ENCODE peak calls at places on chromosomes 3 and 15, in four cellular contexts. One of them, this sample, is unnamed. For H3K27me3, H3K36me3 and H3K4me1, the result is how much of the 10 kb centered on the place peaks cover.

GRCh38 chr3:100120693-100121092 is 6.4 kb upstream of the FILIP1L start:
- DNase-seq in body of pancreas: no peak
- DNase-seq in IMR-90: no peak
- DNase-seq in sigmoid colon: no peak
- DNase-seq in this sample: no peak

GRCh38 chr15:34795267-34796081 is at the start of gene ACTC1:
- DNase-seq in body of pancreas: peak
- DNase-seq in IMR-90: peak
- DNase-seq in sigmoid colon: peak
- DNase-seq in this sample: no peak

GRCh38 chr3:147369671-147370123 is 36.6 kb downstream of the ZIC4 start:
- DNase-seq in body of pancreas: no peak
- DNase-seq in IMR-90: no peak
- DNase-seq in sigmoid colon: no peak
- DNase-seq in this sample: no peak

GRCh38 chr3:72996121-72996472 is 514 bp upstream of the PPP4R2 start:
- DNase-seq in body of pancreas: peak
- DNase-seq in IMR-90: no peak
- DNase-seq in sigmoid colon: peak
- DNase-seq in this sample: no peak

GRCh38 chr3:65939841-65940246 is 98.9 kb downstream of the MAGI1 start:
- DNase-seq in body of pancreas: no peak
- DNase-seq in IMR-90: no peak
- DNase-seq in sigmoid colon: no peak
- DNase-seq in this sample: no peak

GRCh38 chr3:123788706-123789105 is 95.4 kb downstream of the MYLK start:
- DNase-seq in body of pancreas: no peak
- DNase-seq in IMR-90: peak
- DNase-seq in sigmoid colon: no peak
- DNase-seq in this sample: no peak

GRCh38 chr3:8852511-8852910 is 83.1 kb upstream of the OXTR start:
- DNase-seq in body of pancreas: no peak
- DNase-seq in IMR-90: no peak
- DNase-seq in sigmoid colon: no peak
- DNase-seq in this sample: no peak

GRCh38 chr3:79286882-79287281 is 480.9 kb downstream of the ROBO1 start:
- DNase-seq in body of pancreas: no peak
- DNase-seq in IMR-90: peak
- DNase-seq in sigmoid colon: no peak
- DNase-seq in this sample: no peak

GRCh38 chr3:153911111-153911510 is 210.1 kb upstream of the ARHGEF26 start:
- DNase-seq in body of pancreas: no peak
- DNase-seq in IMR-90: no peak
- DNase-seq in sigmoid colon: no peak
- DNase-seq in this sample: no peak

GRCh38 chr3:12818273-12818672 is 21.8 kb downstream of the CAND2 start:
- DNase-seq in body of pancreas: no peak
- DNase-seq in IMR-90: no peak
- DNase-seq in sigmoid colon: no peak
- DNase-seq in this sample: no peak

GRCh38 chr3:42612147-42612680 is 11.7 kb downstream of the NKTR start:
- DNase-seq in body of pancreas: no peak
- DNase-seq in IMR-90: no peak
- DNase-seq in sigmoid colon: no peak
- DNase-seq in this sample: no peak

GRCh38 chr15:85723960-85724945 is 70.5 kb downstream of the KLHL25 start:
- DNase-seq in body of pancreas: no peak
- DNase-seq in IMR-90: no peak
- DNase-seq in sigmoid colon: no peak
- DNase-seq in this sample: no peak

GRCh38 chr3:159765025-159765859 is 223.4 kb upstream of the IL12A start:
- DNase-seq in body of pancreas: peak
- DNase-seq in IMR-90: peak
- DNase-seq in sigmoid colon: peak
- DNase-seq in this sample: peak

GRCh38 chr3:40847571-40847992 is 322.8 kb downstream of the ZNF621 start:
- DNase-seq in body of pancreas: no peak
- DNase-seq in IMR-90: no peak
- DNase-seq in sigmoid colon: no peak
- DNase-seq in this sample: no peak

GRCh38 chr3:71397046-71397445 is 186.5 kb downstream of the FOXP1 start:
- DNase-seq in body of pancreas: peak
- DNase-seq in IMR-90: peak
- DNase-seq in sigmoid colon: no peak
- DNase-seq in this sample: peak

GRCh38 chr3:10366681-10367101 is 45.8 kb upstream of the SEC13 start:
- DNase-seq in body of pancreas: no peak
- DNase-seq in IMR-90: peak
- DNase-seq in sigmoid colon: no peak
- DNase-seq in this sample: no peak

GRCh38 chr3:83224101-83224868 is 1462.8 kb upstream of the GBE1 start:
- DNase-seq in body of pancreas: no peak
- DNase-seq in IMR-90: no peak
- DNase-seq in sigmoid colon: no peak
- DNase-seq in this sample: no peak

GRCh38 chr3:124886168-124887051 is 755 bp downstream of the ITGB5 start:
- DNase-seq in body of pancreas: peak
- DNase-seq in IMR-90: peak
- DNase-seq in sigmoid colon: peak
- DNase-seq in this sample: peak

GRCh38 chr3:151300554-151300953 is 16.1 kb downstream of the GPR87 start:
- DNase-seq in body of pancreas: no peak
- DNase-seq in IMR-90: no peak
- DNase-seq in sigmoid colon: no peak
- DNase-seq in this sample: no peak

GRCh38 chr15:29526802-29527201 is 257.2 kb upstream of the NSMCE3 start:
- DNase-seq in body of pancreas: no peak
- DNase-seq in IMR-90: no peak
- DNase-seq in sigmoid colon: no peak
- DNase-seq in this sample: no peak

GRCh38 chr3:153667341-153667740 is 453.8 kb upstream of the ARHGEF26 start:
- DNase-seq in body of pancreas: no peak
- DNase-seq in IMR-90: peak
- DNase-seq in sigmoid colon: no peak
- DNase-seq in this sample: no peak

GRCh38 chr3:150407051-150407817 is 864 bp upstream of the TSC22D2 start:
- DNase-seq in body of pancreas: no peak
- DNase-seq in IMR-90: peak
- DNase-seq in sigmoid colon: no peak
- DNase-seq in this sample: no peak

GRCh38 chr15:36472672-36473071 is 106.8 kb upstream of the CDIN1 start:
- DNase-seq in body of pancreas: no peak
- DNase-seq in IMR-90: peak
- DNase-seq in sigmoid colon: no peak
- DNase-seq in this sample: no peak

GRCh38 chr15:70556376-70556775 is 207.0 kb downstream of the UACA start:
- DNase-seq in body of pancreas: no peak
- DNase-seq in IMR-90: no peak
- DNase-seq in sigmoid colon: no peak
- DNase-seq in this sample: no peak

GRCh38 chr15:32685576-32685975 is 32.2 kb upstream of the GREM1 start:
- DNase-seq in body of pancreas: no peak
- DNase-seq in IMR-90: peak
- DNase-seq in sigmoid colon: no peak
- DNase-seq in this sample: no peak

GRCh38 chr3:12222765-12223485 is 64.2 kb upstream of the TIMP4 start:
- DNase-seq in body of pancreas: no peak
- DNase-seq in IMR-90: peak
- DNase-seq in sigmoid colon: no peak
- DNase-seq in this sample: no peak

GRCh38 chr3:148466143-148466542 is 231.6 kb upstream of the AGTR1 start:
- DNase-seq in body of pancreas: no peak
- DNase-seq in IMR-90: peak
- DNase-seq in sigmoid colon: no peak
- DNase-seq in this sample: no peak

GRCh38 chr15:66611257-66612053 is 45.7 kb upstream of the LCTL start:
- DNase-seq in body of pancreas: peak
- DNase-seq in IMR-90: no peak
- DNase-seq in sigmoid colon: no peak
- DNase-seq in this sample: no peak

GRCh38 chr3:193974147-193974546 is 161.8 kb upstream of the HES1 start:
- DNase-seq in body of pancreas: no peak
- DNase-seq in IMR-90: peak
- DNase-seq in sigmoid colon: no peak
- DNase-seq in this sample: no peak

GRCh38 chr15:92801774-92802464 is 98.2 kb upstream of the CHD2 start:
- DNase-seq in body of pancreas: peak
- DNase-seq in IMR-90: peak
- DNase-seq in sigmoid colon: peak
- DNase-seq in this sample: no peak

GRCh38 chr15:59298255-59298856 is 74.3 kb downstream of the MYO1E start:
- DNase-seq in body of pancreas: no peak
- DNase-seq in IMR-90: peak
- DNase-seq in sigmoid colon: no peak
- DNase-seq in this sample: no peak

GRCh38 chr15:51751687-51752683 is 588 bp downstream of the TMOD2 start:
- DNase-seq in body of pancreas: peak
- DNase-seq in IMR-90: peak
- DNase-seq in sigmoid colon: peak
- DNase-seq in this sample: peak

GRCh38 chr15:51750942-51751686 is at the start of gene TMOD2:
- DNase-seq in body of pancreas: peak
- DNase-seq in IMR-90: peak
- DNase-seq in sigmoid colon: peak
- DNase-seq in this sample: peak

GRCh38 chr15:51752918-51753317 is 1.5 kb downstream of the TMOD2 start:
- DNase-seq in body of pancreas: no peak
- DNase-seq in IMR-90: no peak
- DNase-seq in sigmoid colon: no peak
- DNase-seq in this sample: no peak

GRCh38 chr15:51750186-51750585 is 1.2 kb upstream of the TMOD2 start:
- DNase-seq in body of pancreas: no peak
- DNase-seq in IMR-90: no peak
- DNase-seq in sigmoid colon: no peak
- DNase-seq in this sample: no peak

DNA sequence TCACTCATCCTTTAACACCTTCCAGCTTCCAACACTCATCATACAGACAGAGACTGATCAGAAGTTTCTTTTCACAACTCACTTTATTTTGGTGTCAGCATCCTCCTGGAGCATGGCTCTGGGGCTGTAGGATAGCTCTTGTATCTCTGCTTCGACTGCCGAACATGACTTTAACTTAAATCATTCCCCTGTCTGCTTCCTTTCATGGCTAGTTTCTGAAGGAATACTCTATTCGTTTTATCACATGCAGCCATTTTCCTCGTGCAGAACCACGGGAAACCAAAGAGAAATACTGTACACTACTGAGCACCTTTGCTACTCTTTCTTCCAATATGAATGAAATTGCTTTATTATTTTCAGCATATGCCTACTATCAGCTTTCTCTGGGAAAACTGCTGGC is 2.1 kb upstream of the TMOD2 start:
- DNase-seq in body of pancreas: no peak
- DNase-seq in IMR-90: no peak
- DNase-seq in sigmoid colon: no peak
- DNase-seq in this sample: no peak
- H3K27me3 ChIP-seq in body of pancreas: under half
- H3K27me3 ChIP-seq in IMR-90: under half
- H3K27me3 ChIP-seq in sigmoid colon: under half
- H3K27me3 ChIP-seq in this sample: under half

GRCh38 chr15:52369455-52369854 is 73.9 kb upstream of the MYO5C start:
- DNase-seq in body of pancreas: no peak
- DNase-seq in IMR-90: no peak
- DNase-seq in sigmoid colon: no peak
- DNase-seq in this sample: no peak
- H3K36me3 ChIP-seq in body of pancreas: under half
- H3K36me3 ChIP-seq in IMR-90: under half
- H3K36me3 ChIP-seq in sigmoid colon: under half
- H3K36me3 ChIP-seq in this sample: under half

GRCh38 chr15:78457101-78457500 is 19.1 kb downstream of the IREB2 start:
- DNase-seq in body of pancreas: no peak
- DNase-seq in IMR-90: peak
- DNase-seq in sigmoid colon: no peak
- DNase-seq in this sample: peak
- H3K4me1 ChIP-seq in body of pancreas: half or more
- H3K4me1 ChIP-seq in IMR-90: under half
- H3K4me1 ChIP-seq in sigmoid colon: half or more
- H3K4me1 ChIP-seq in this sample: half or more

DNA sequence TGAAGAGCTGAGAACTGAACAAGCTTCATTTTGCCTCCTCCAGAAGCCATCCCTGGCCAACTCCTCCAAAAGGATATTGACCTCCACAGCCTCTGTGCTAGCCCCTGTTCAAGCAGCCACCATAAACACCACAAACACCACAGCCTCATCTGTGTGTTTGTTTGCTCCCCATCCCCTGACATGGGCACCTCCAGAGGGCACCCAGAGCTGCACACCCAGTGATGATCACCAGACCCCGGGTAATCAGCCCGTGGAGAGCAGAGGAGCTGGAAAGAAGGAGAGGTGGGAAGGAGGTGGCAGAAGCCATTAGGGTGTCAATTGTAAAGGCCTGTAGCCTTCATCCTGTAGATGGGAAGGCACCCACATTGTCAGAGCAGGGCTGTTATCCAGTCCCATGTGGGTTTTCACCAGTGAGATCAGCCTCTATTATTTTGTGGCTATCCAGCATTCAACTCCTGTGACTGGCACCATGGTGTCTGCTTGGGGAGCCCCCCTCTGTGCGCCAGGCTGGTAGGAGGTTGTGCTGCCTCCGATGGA is 6.8 kb upstream of the WNT7A start:
- DNase-seq in body of pancreas: no peak
- DNase-seq in IMR-90: no peak
- DNase-seq in sigmoid colon: no peak
- DNase-seq in this sample: no peak
- H3K27me3 ChIP-seq in body of pancreas: under half
- H3K27me3 ChIP-seq in IMR-90: under half
- H3K27me3 ChIP-seq in sigmoid colon: under half
- H3K27me3 ChIP-seq in this sample: under half

GRCh38 chr3:39095778-39096177 is 11.6 kb downstream of the GORASP1 start:
- DNase-seq in body of pancreas: no peak
- DNase-seq in IMR-90: no peak
- DNase-seq in sigmoid colon: no peak
- DNase-seq in this sample: no peak

GRCh38 chr3:39098473-39099000 is 8.9 kb downstream of the GORASP1 start:
- DNase-seq in body of pancreas: no peak
- DNase-seq in IMR-90: no peak
- DNase-seq in sigmoid colon: no peak
- DNase-seq in this sample: no peak

GRCh38 chr3:39096775-39097174 is 10.7 kb downstream of the GORASP1 start:
- DNase-seq in body of pancreas: peak
- DNase-seq in IMR-90: peak
- DNase-seq in sigmoid colon: no peak
- DNase-seq in this sample: no peak

GRCh38 chr3:39097716-39098472 is 9.5 kb downstream of the GORASP1 start:
- DNase-seq in body of pancreas: no peak
- DNase-seq in IMR-90: no peak
- DNase-seq in sigmoid colon: no peak
- DNase-seq in this sample: no peak

GRCh38 chr3:39095146-39095677 is 12.2 kb downstream of the GORASP1 start:
- DNase-seq in body of pancreas: no peak
- DNase-seq in IMR-90: no peak
- DNase-seq in sigmoid colon: no peak
- DNase-seq in this sample: no peak
- H3K36me3 ChIP-seq in body of pancreas: under half
- H3K36me3 ChIP-seq in IMR-90: half or more
- H3K36me3 ChIP-seq in sigmoid colon: under half
- H3K36me3 ChIP-seq in this sample: under half

This sample was measured in BE2C.